ENCODE peak calls at places on chromosomes 13 and 19, in seven cellular contexts. One of them, this sample, is unnamed.

GRCh38 chr13:110398564-110399507 is 91.8 kb downstream of the COL4A2 start:
- DNase-seq in AG09309: no peak
- DNase-seq in brain pericyte: no peak
- DNase-seq in thyroid gland: no peak
- DNase-seq in breast epithelium: no peak
- DNase-seq in cardiac fibroblast: peak
- DNase-seq in stimulated activated CD4-positive, alpha-beta T cell treated with anti-CD3 and anti-CD28 coated beads, Interleukin-2, amount 100 ng/mL, for 48 hours: no peak
- DNase-seq in this sample: no peak

GRCh38 chr19:47729799-47730520 is 15.4 kb upstream of the NOP53 start:
- DNase-seq in stimulated activated CD4-positive, alpha-beta T cell treated with anti-CD3 and anti-CD28 coated beads, Interleukin-2, amount 100 ng/mL, for 48 hours: peak
- DNase-seq in breast epithelium: peak
- DNase-seq in brain pericyte: no peak
- DNase-seq in cardiac fibroblast: peak
- DNase-seq in AG09309: no peak
- DNase-seq in thyroid gland: peak
- DNase-seq in this sample: no peak

GRCh38 chr19:36141039-36141914 is 1.4 kb downstream of the CAPNS1 start:
- DNase-seq in cardiac fibroblast: peak
- DNase-seq in thyroid gland: peak
- DNase-seq in AG09309: no peak
- DNase-seq in breast epithelium: peak
- DNase-seq in stimulated activated CD4-positive, alpha-beta T cell treated with anti-CD3 and anti-CD28 coated beads, Interleukin-2, amount 100 ng/mL, for 48 hours: peak
- DNase-seq in brain pericyte: peak
- DNase-seq in this sample: peak

GRCh38 chr13:48977973-48978372 is 2.3 kb downstream of the FNDC3A start:
- DNase-seq in cardiac fibroblast: no peak
- DNase-seq in breast epithelium: no peak
- DNase-seq in brain pericyte: no peak
- DNase-seq in AG09309: no peak
- DNase-seq in thyroid gland: no peak
- DNase-seq in stimulated activated CD4-positive, alpha-beta T cell treated with anti-CD3 and anti-CD28 coated beads, Interleukin-2, amount 100 ng/mL, for 48 hours: no peak
- DNase-seq in this sample: no peak

GRCh38 chr19:9130965-9131364 is 4.2 kb upstream of the OR7G3 start:
- DNase-seq in stimulated activated CD4-positive, alpha-beta T cell treated with anti-CD3 and anti-CD28 coated beads, Interleukin-2, amount 100 ng/mL, for 48 hours: no peak
- DNase-seq in brain pericyte: no peak
- DNase-seq in breast epithelium: no peak
- DNase-seq in AG09309: no peak
- DNase-seq in thyroid gland: no peak
- DNase-seq in cardiac fibroblast: no peak
- DNase-seq in this sample: no peak

GRCh38 chr19:41309225-41310030 is 544 bp upstream of the CCDC97 start:
- DNase-seq in AG09309: no peak
- DNase-seq in stimulated activated CD4-positive, alpha-beta T cell treated with anti-CD3 and anti-CD28 coated beads, Interleukin-2, amount 100 ng/mL, for 48 hours: no peak
- DNase-seq in breast epithelium: no peak
- DNase-seq in cardiac fibroblast: no peak
- DNase-seq in brain pericyte: no peak
- DNase-seq in thyroid gland: peak
- DNase-seq in this sample: no peak

GRCh38 chr13:110630566-110631119 is 15.3 kb downstream of the NAXD start:
- DNase-seq in breast epithelium: no peak
- DNase-seq in thyroid gland: no peak
- DNase-seq in brain pericyte: no peak
- DNase-seq in cardiac fibroblast: no peak
- DNase-seq in stimulated activated CD4-positive, alpha-beta T cell treated with anti-CD3 and anti-CD28 coated beads, Interleukin-2, amount 100 ng/mL, for 48 hours: no peak
- DNase-seq in AG09309: no peak
- DNase-seq in this sample: no peak

GRCh38 chr19:495440-496332 is 600 bp upstream of the MADCAM1 start:
- DNase-seq in thyroid gland: no peak
- DNase-seq in brain pericyte: no peak
- DNase-seq in stimulated activated CD4-positive, alpha-beta T cell treated with anti-CD3 and anti-CD28 coated beads, Interleukin-2, amount 100 ng/mL, for 48 hours: peak
- DNase-seq in AG09309: no peak
- DNase-seq in cardiac fibroblast: peak
- DNase-seq in breast epithelium: no peak
- DNase-seq in this sample: peak

GRCh38 chr13:41909524-41909923 is 51.4 kb downstream of the VWA8 start:
- DNase-seq in breast epithelium: no peak
- DNase-seq in brain pericyte: no peak
- DNase-seq in thyroid gland: no peak
- DNase-seq in stimulated activated CD4-positive, alpha-beta T cell treated with anti-CD3 and anti-CD28 coated beads, Interleukin-2, amount 100 ng/mL, for 48 hours: no peak
- DNase-seq in AG09309: no peak
- DNase-seq in cardiac fibroblast: no peak
- DNase-seq in this sample: no peak

GRCh38 chr13:106523566-106523965 is 11.9 kb downstream of the EFNB2 start:
- DNase-seq in stimulated activated CD4-positive, alpha-beta T cell treated with anti-CD3 and anti-CD28 coated beads, Interleukin-2, amount 100 ng/mL, for 48 hours: no peak
- DNase-seq in thyroid gland: no peak
- DNase-seq in breast epithelium: no peak
- DNase-seq in cardiac fibroblast: peak
- DNase-seq in AG09309: no peak
- DNase-seq in brain pericyte: no peak
- DNase-seq in this sample: no peak

GRCh38 chr19:10817291-10818038 is 18.5 kb downstream of the TMED1 start:
- DNase-seq in brain pericyte: peak
- DNase-seq in thyroid gland: peak
- DNase-seq in stimulated activated CD4-positive, alpha-beta T cell treated with anti-CD3 and anti-CD28 coated beads, Interleukin-2, amount 100 ng/mL, for 48 hours: no peak
- DNase-seq in AG09309: peak
- DNase-seq in cardiac fibroblast: peak
- DNase-seq in breast epithelium: no peak
- DNase-seq in this sample: no peak

GRCh38 chr19:6362024-6362344 is 653 bp downstream of the CLPP start:
- DNase-seq in thyroid gland: no peak
- DNase-seq in stimulated activated CD4-positive, alpha-beta T cell treated with anti-CD3 and anti-CD28 coated beads, Interleukin-2, amount 100 ng/mL, for 48 hours: no peak
- DNase-seq in brain pericyte: no peak
- DNase-seq in breast epithelium: no peak
- DNase-seq in AG09309: no peak
- DNase-seq in cardiac fibroblast: peak
- DNase-seq in this sample: no peak

GRCh38 chr13:36059366-36059765 is 71.8 kb downstream of the DCLK1 start:
- DNase-seq in cardiac fibroblast: no peak
- DNase-seq in AG09309: no peak
- DNase-seq in breast epithelium: no peak
- DNase-seq in thyroid gland: peak
- DNase-seq in brain pericyte: no peak
- DNase-seq in stimulated activated CD4-positive, alpha-beta T cell treated with anti-CD3 and anti-CD28 coated beads, Interleukin-2, amount 100 ng/mL, for 48 hours: no peak
- DNase-seq in this sample: no peak

GRCh38 chr19:46404884-46405658 is 8.3 kb downstream of the CCDC8 start:
- DNase-seq in cardiac fibroblast: peak
- DNase-seq in stimulated activated CD4-positive, alpha-beta T cell treated with anti-CD3 and anti-CD28 coated beads, Interleukin-2, amount 100 ng/mL, for 48 hours: no peak
- DNase-seq in brain pericyte: no peak
- DNase-seq in AG09309: no peak
- DNase-seq in thyroid gland: no peak
- DNase-seq in breast epithelium: no peak
- DNase-seq in this sample: no peak

GRCh38 chr19:49696115-49696514 is 5.2 kb downstream of the CPT1C start:
- DNase-seq in cardiac fibroblast: no peak
- DNase-seq in brain pericyte: no peak
- DNase-seq in breast epithelium: no peak
- DNase-seq in thyroid gland: no peak
- DNase-seq in stimulated activated CD4-positive, alpha-beta T cell treated with anti-CD3 and anti-CD28 coated beads, Interleukin-2, amount 100 ng/mL, for 48 hours: no peak
- DNase-seq in AG09309: no peak
- DNase-seq in this sample: no peak

GRCh38 chr19:33303791-33304759 is 1.7 kb upstream of the CEBPA start:
- DNase-seq in stimulated activated CD4-positive, alpha-beta T cell treated with anti-CD3 and anti-CD28 coated beads, Interleukin-2, amount 100 ng/mL, for 48 hours: no peak
- DNase-seq in thyroid gland: peak
- DNase-seq in brain pericyte: no peak
- DNase-seq in breast epithelium: peak
- DNase-seq in cardiac fibroblast: no peak
- DNase-seq in AG09309: no peak
- DNase-seq in this sample: no peak

GRCh38 chr13:62684359-62684758 is 1268.7 kb upstream of the PCDH20 start:
- DNase-seq in brain pericyte: no peak
- DNase-seq in AG09309: no peak
- DNase-seq in cardiac fibroblast: no peak
- DNase-seq in thyroid gland: no peak
- DNase-seq in stimulated activated CD4-positive, alpha-beta T cell treated with anti-CD3 and anti-CD28 coated beads, Interleukin-2, amount 100 ng/mL, for 48 hours: no peak
- DNase-seq in breast epithelium: no peak
- DNase-seq in this sample: no peak

GRCh38 chr13:70829748-70830147 is 721.5 kb upstream of the KLHL1 start:
- DNase-seq in cardiac fibroblast: no peak
- DNase-seq in AG09309: no peak
- DNase-seq in breast epithelium: no peak
- DNase-seq in stimulated activated CD4-positive, alpha-beta T cell treated with anti-CD3 and anti-CD28 coated beads, Interleukin-2, amount 100 ng/mL, for 48 hours: no peak
- DNase-seq in thyroid gland: no peak
- DNase-seq in brain pericyte: no peak
- DNase-seq in this sample: no peak

GRCh38 chr13:23544668-23545067 is 25.5 kb upstream of the TNFRSF19 start:
- DNase-seq in cardiac fibroblast: no peak
- DNase-seq in thyroid gland: no peak
- DNase-seq in breast epithelium: no peak
- DNase-seq in brain pericyte: no peak
- DNase-seq in AG09309: no peak
- DNase-seq in stimulated activated CD4-positive, alpha-beta T cell treated with anti-CD3 and anti-CD28 coated beads, Interleukin-2, amount 100 ng/mL, for 48 hours: no peak
- DNase-seq in this sample: no peak

GRCh38 chr19:45881909-45882528 is 3.9 kb downstream of the IRF2BP1 start:
- DNase-seq in breast epithelium: no peak
- DNase-seq in thyroid gland: no peak
- DNase-seq in stimulated activated CD4-positive, alpha-beta T cell treated with anti-CD3 and anti-CD28 coated beads, Interleukin-2, amount 100 ng/mL, for 48 hours: no peak
- DNase-seq in cardiac fibroblast: no peak
- DNase-seq in brain pericyte: no peak
- DNase-seq in AG09309: no peak
- DNase-seq in this sample: no peak